ENCODE peak calls at places on chromosomes 7 and 10, in six cellular contexts. E, C, T, U, B and I are unnamed samples.

GRCh38 chr7:19224951-19225350 is 79.7 kb upstream of the FERD3L start:
- DNase-seq in B (no peak), T (no peak), C (no peak), E (no peak), U (no peak), I (no peak)

GRCh38 chr10:48381971-48382370 is 75.5 kb downstream of the MAPK8 start:
- DNase-seq in T (no peak), B (no peak), U (no peak), E (no peak), C (no peak), I (no peak)

GRCh38 chr10:103042129-103042528 is 124.0 kb downstream of the CNNM2 start:
- DNase-seq in E (no peak), U (no peak), C (no peak), T (no peak), B (no peak), I (no peak)

GRCh38 chr10:132927824-132928223 is 14.5 kb downstream of the CFAP46 start:
- DNase-seq in C (no peak), U (no peak), E (no peak), T (no peak), B (no peak), I (no peak)

GRCh38 chr10:124416733-124417132 is 2.0 kb downstream of the OAT start:
- DNase-seq in C (peak; percentile 84), T (peak; percentile 75), B (no peak), E (peak; percentile 24), U (no peak), I (no peak)

GRCh38 chr10:102435529-102436233 is 3.3 kb upstream of the CUEDC2 start:
- DNase-seq in U (no peak), C (peak; percentile 11), E (no peak), B (no peak), T (peak; percentile 45), I (no peak)

GRCh38 chr7:79454325-79454960 is 976 bp upstream of the MAGI2 start:
- DNase-seq in C (peak; percentile 63), U (no peak), E (peak; percentile 64), B (peak; percentile 66), T (peak; percentile 77), I (peak; percentile 72)

GRCh38 chr10:75205908-75206307 is 4.7 kb upstream of the VDAC2 start:
- DNase-seq in C (no peak), B (no peak), U (no peak), E (no peak), T (no peak), I (no peak)

GRCh38 chr10:12419279-12419847 is 70.0 kb downstream of the CAMK1D start:
- DNase-seq in T (peak; percentile 98), B (no peak), U (peak; percentile 75), E (peak; percentile 38), C (peak; percentile 100), I (peak; percentile 88)

GRCh38 chr7:111827863-111828504 is 265.7 kb upstream of the IMMP2L start:
- DNase-seq in E (peak; percentile 62), B (no peak), T (peak; percentile 68), U (no peak), C (peak; percentile 47), I (no peak)

GRCh38 chr7:137935849-137936508 is 65.9 kb downstream of the CREB3L2 start:
- DNase-seq in U (no peak), C (no peak), B (no peak), T (no peak), E (no peak), I (no peak)

GRCh38 chr7:4958477-4959301 is at the start of gene MMD2:
- DNase-seq in E (no peak), T (no peak), C (no peak), B (no peak), U (no peak), I (no peak)

GRCh38 chr10:112525215-112525614 is 78.2 kb downstream of the VTI1A start:
- DNase-seq in T (peak; percentile 44), U (no peak), C (no peak), B (no peak), E (peak; percentile 20), I (no peak)

GRCh38 chr10:24196426-24197039 is 12.4 kb upstream of the KIAA1217 start:
- DNase-seq in T (peak; percentile 76), U (no peak), E (peak; percentile 63), C (peak; percentile 72), B (peak; percentile 78), I (no peak)

GRCh38 chr7:68684246-68684850 is 913.9 kb upstream of the AUTS2 start:
- DNase-seq in E (peak; percentile 20), B (no peak), C (peak; percentile 29), U (no peak), T (no peak), I (no peak)

GRCh38 chr7:95590387-95591248 is 5.7 kb downstream of the PDK4 start:
- DNase-seq in C (no peak), E (no peak), U (no peak), B (no peak), T (no peak), I (no peak)

GRCh38 chr7:152869041-152869676 is 109.6 kb downstream of the ACTR3B start:
- DNase-seq in E (no peak), C (no peak), B (no peak), T (no peak), U (no peak), I (no peak)

GRCh38 chr7:55574062-55574717 is 1.9 kb upstream of the VOPP1 start:
- DNase-seq in U (no peak), C (peak; percentile 54), E (peak; percentile 58), B (no peak), T (peak; percentile 45), I (no peak)

GRCh38 chr7:14069961-14070360 is 80.5 kb upstream of the ETV1 start:
- DNase-seq in B (no peak), U (no peak), C (no peak), T (no peak), E (no peak), I (no peak)

GRCh38 chr10:110774069-110775021 is 97.4 kb upstream of the PDCD4 start:
- DNase-seq in U (no peak), E (peak; percentile 78), T (peak; percentile 92), B (no peak), C (peak; percentile 53), I (no peak)

GRCh38 chr10:11602357-11602756 is 9.1 kb downstream of the USP6NL start:
- DNase-seq in E (no peak), C (no peak), B (no peak), T (no peak), U (no peak), I (no peak)

GRCh38 chr7:74498996-74499834 is 45.5 kb downstream of the GTF2IRD1 start:
- DNase-seq in C (no peak), T (no peak), E (no peak), U (no peak), B (no peak), I (no peak)

GRCh38 chr10:77087406-77087805 is 550.2 kb downstream of the KCNMA1 start:
- DNase-seq in U (no peak), C (no peak), E (peak; percentile 53), T (peak; percentile 50), B (no peak), I (no peak)

GRCh38 chr7:70498232-70498631 is 633.7 kb upstream of the GALNT17 start:
- DNase-seq in U (no peak), E (no peak), C (no peak), T (no peak), B (no peak), I (no peak)

GRCh38 chr7:149869867-149870266 is 3.9 kb upstream of the ATP6V0E2 start:
- DNase-seq in U (no peak), B (no peak), E (no peak), C (no peak), T (no peak), I (no peak)

GRCh38 chr10:35386594-35387174 is 50.4 kb downstream of the CCNY start:
- DNase-seq in C (peak; percentile 42), T (no peak), B (peak; percentile 48), E (peak; percentile 69), U (no peak), I (no peak)

GRCh38 chr10:32169556-32169955 is 113.3 kb upstream of the KIF5B start:
- DNase-seq in T (peak; percentile 29), B (no peak), U (no peak), E (no peak), C (no peak), I (no peak)

GRCh38 chr10:58462863-58463507 is 49.7 kb upstream of the BICC1 start:
- DNase-seq in E (no peak), B (no peak), C (no peak), T (no peak), U (no peak), I (no peak)

GRCh38 chr7:35758421-35758820 is 42.4 kb upstream of the SEPTIN7 start:
- DNase-seq in C (peak; percentile 28), E (peak; percentile 12), B (no peak), U (no peak), T (no peak), I (no peak)

GRCh38 chr7:139618482-139619366 is 95.2 kb downstream of the CLEC2L start:
- DNase-seq in T (peak; percentile 72), C (peak; percentile 54), E (peak; percentile 62), B (peak; percentile 43), U (no peak), I (no peak)

GRCh38 chr7:127803626-127804025 is 151.6 kb downstream of the SND1 start:
- DNase-seq in E (no peak), T (peak; percentile 48), C (peak; percentile 46), B (no peak), U (no peak), I (no peak)

GRCh38 chr7:26709210-26709990 is 155.0 kb downstream of the SKAP2 start:
- DNase-seq in E (no peak), C (no peak), T (no peak), B (no peak), U (no peak), I (no peak)

GRCh38 chr10:106957825-106958581 is 206.5 kb downstream of the SORCS1 start:
- DNase-seq in B (no peak), U (no peak), T (no peak), C (no peak), E (no peak), I (no peak)

GRCh38 chr10:43667317-43667731 is 18.6 kb upstream of the ZNF32 start:
- DNase-seq in C (no peak), U (no peak), E (peak; percentile 48), B (no peak), T (peak; percentile 67), I (no peak)

GRCh38 chr7:104231054-104232046 is 23.5 kb upstream of the ORC5 start:
- DNase-seq in B (peak; percentile 23), E (peak; percentile 66), C (peak; percentile 66), U (no peak), T (peak; percentile 80), I (no peak)

GRCh38 chr7:146314962-146315361 is 198.4 kb downstream of the CNTNAP2 start:
- DNase-seq in U (no peak), B (no peak), C (no peak), E (no peak), T (no peak), I (no peak)

GRCh38 chr10:67903581-67903980 is 19.1 kb downstream of the SIRT1 start:
- DNase-seq in U (no peak), E (no peak), T (no peak), C (no peak), B (no peak), I (no peak)

GRCh38 chr7:130008941-130009847 is 42.0 kb downstream of the ZC3HC1 start:
- DNase-seq in B (no peak), U (no peak), C (peak; percentile 45), T (peak; percentile 70), E (peak; percentile 81), I (peak; percentile 64)

GRCh38 chr7:103989200-103989784 is at the start of gene RELN:
- DNase-seq in U (no peak), T (peak; percentile 53), C (peak; percentile 22), B (no peak), E (peak; percentile 39), I (no peak)